ENCODE peak calls at places on chromosomes 1 and 21, in five cellular contexts. N is transverse colon; B is lower lobe of right lung; A is kidney; O is CD8-positive, alpha-beta T cell. P is an unnamed sample. For H3K36me3, the result is how much of the 10 kb centered on the place peaks cover.

GRCh38 chr1:17113973-17114372 is 5.3 kb downstream of the PADI2 start:
- DNase-seq in N (no peak), B (no peak), A (no peak), O (no peak), P (no peak)

GRCh38 chr1:169236143-169236542 is 129.7 kb downstream of the ATP1B1 start:
- DNase-seq in N (no peak), B (no peak), A (no peak), O (no peak), P (no peak)

GRCh38 chr1:47693115-47693514 is 255.3 kb downstream of the FOXD2 start:
- DNase-seq in N (no peak), B (no peak), A (no peak), O (no peak), P (peak)

GRCh38 chr1:79899914-79900313 is 893.4 kb upstream of the ADGRL4 start:
- DNase-seq in N (no peak), B (no peak), A (no peak), O (no peak), P (no peak)

GRCh38 chr1:153962088-153963029 is 978 bp downstream of the SLC39A1 start:
- DNase-seq in N (peak), B (peak), A (peak), O (no peak), P (no peak)

GRCh38 chr1:9892563-9893528 is 17.2 kb downstream of the CTNNBIP1 start:
- DNase-seq in N (peak), B (no peak), A (peak), O (no peak), P (no peak)

GRCh38 chr1:92903765-92904164 is 57.5 kb downstream of the DIPK1A start:
- DNase-seq in N (no peak), B (no peak), A (no peak), O (no peak), P (no peak)

GRCh38 chr1:179126338-179127060 is 44.6 kb downstream of the TOR3A start:
- DNase-seq in N (no peak), B (peak), A (no peak), O (no peak), P (no peak)

GRCh38 chr1:182809414-182809957 is 19.9 kb downstream of the NPL start:
- DNase-seq in N (no peak), B (no peak), A (no peak), O (no peak), P (no peak)

GRCh38 chr1:21821385-21822019 is 9.4 kb downstream of the LDLRAD2 start:
- DNase-seq in N (no peak), B (no peak), A (no peak), O (no peak), P (no peak)

GRCh38 chr1:236421022-236421421 is 26.9 kb downstream of the EDARADD start:
- DNase-seq in N (no peak), B (no peak), A (no peak), O (no peak), P (no peak)

GRCh38 chr1:221606216-221606615 is 135.7 kb downstream of the DUSP10 start:
- DNase-seq in N (no peak), B (no peak), A (no peak), O (no peak), P (no peak)

GRCh38 chr1:231643333-231644237 is 17.0 kb downstream of the DISC1 start:
- DNase-seq in N (no peak), B (no peak), A (no peak), O (no peak), P (no peak)

GRCh38 chr1:111619635-111620411 is at the start of gene RAP1A:
- DNase-seq in N (peak), B (peak), A (peak), O (peak), P (peak)

GRCh38 chr1:7554343-7555270 is 216.5 kb upstream of the VAMP3 start:
- DNase-seq in N (no peak), B (no peak), A (peak), O (no peak), P (peak)

GRCh38 chr1:200035956-200036615 is 8.6 kb downstream of the NR5A2 start:
- DNase-seq in N (no peak), B (no peak), A (no peak), O (no peak), P (no peak)

GRCh38 chr1:222288056-222288455 is 259.8 kb downstream of the HHIPL2 start:
- DNase-seq in N (no peak), B (no peak), A (no peak), O (no peak), P (no peak)

GRCh38 chr1:8379513-8380186 is 61.7 kb downstream of the SLC45A1 start:
- DNase-seq in N (no peak), B (no peak), A (no peak), O (no peak), P (no peak)

GRCh38 chr1:3174487-3175247 is 105.7 kb downstream of the PRDM16 start:
- DNase-seq in N (peak), B (peak), A (peak), O (no peak), P (peak)

GRCh38 chr1:153880962-153881361 is 41.8 kb downstream of the GATAD2B start:
- DNase-seq in N (peak), B (peak), A (peak), O (peak), P (peak)

GRCh38 chr1:225697437-225697836 is 44.5 kb upstream of the ENAH start:
- DNase-seq in N (no peak), B (no peak), A (no peak), O (no peak), P (no peak)

GRCh38 chr1:112536561-112536960 is 27.8 kb downstream of the WNT2B start:
- DNase-seq in N (no peak), B (no peak), A (no peak), O (no peak), P (no peak)

GRCh38 chr1:179831852-179832699 is 45.5 kb downstream of the TOR1AIP2 start:
- DNase-seq in N (no peak), B (no peak), A (no peak), O (no peak), P (no peak)

GRCh38 chr1:53324321-53324720 is 3.5 kb downstream of the LRP8 start:
- DNase-seq in N (no peak), B (peak), A (peak), O (no peak), P (peak)

GRCh38 chr1:9881838-9882249 is 28.2 kb downstream of the CTNNBIP1 start:
- DNase-seq in N (no peak), B (no peak), A (no peak), O (no peak), P (no peak)

GRCh38 chr1:153699116-153699515 is 20.6 kb downstream of the NPR1 start:
- DNase-seq in N (no peak), B (no peak), A (no peak), O (no peak), P (no peak)

GRCh38 chr1:206646504-206646903 is 11.2 kb downstream of the DYRK3 start:
- DNase-seq in N (no peak), B (no peak), A (no peak), O (no peak), P (no peak)

GRCh38 chr1:220370041-220370700 is 97.9 kb upstream of the RAB3GAP2 start:
- DNase-seq in N (no peak), B (no peak), A (no peak), O (no peak), P (no peak)

GRCh38 chr1:218390625-218391024 is 45.5 kb downstream of the TGFB2 start:
- DNase-seq in N (no peak), B (no peak), A (no peak), O (no peak), P (no peak)

GRCh38 chr1:162145280-162145965 is 75.9 kb downstream of the NOS1AP start:
- DNase-seq in N (no peak), B (no peak), A (no peak), O (no peak), P (no peak)

GRCh38 chr1:184222561-184223157 is 164.2 kb upstream of the C1orf21 start:
- DNase-seq in N (peak), B (no peak), A (no peak), O (peak), P (no peak)

GRCh38 chr1:187689137-187689536 is 860.4 kb downstream of the PLA2G4A start:
- DNase-seq in N (no peak), B (no peak), A (no peak), O (no peak), P (no peak)

GRCh38 chr1:2258996-2259395 is 30.9 kb downstream of the SKI start:
- DNase-seq in N (no peak), B (no peak), A (peak), O (peak), P (no peak)

GRCh38 chr1:203537806-203538464 is 44.0 kb downstream of the OPTC start:
- DNase-seq in N (no peak), B (peak), A (no peak), O (peak), P (peak)

GRCh38 chr1:111275079-111275478 is 15.6 kb upstream of the CHIA start:
- DNase-seq in N (peak), B (no peak), A (no peak), O (no peak), P (no peak)

GRCh38 chr21:30336596-30336995 is 898 bp downstream of the KRTAP27-1 start:
- DNase-seq in N (no peak), B (no peak), A (no peak), O (no peak), P (no peak)

GRCh38 chr1:109910963-109911798 is 532 bp downstream of the CSF1 start:
- DNase-seq in N (no peak), B (no peak), A (no peak), O (no peak), P (no peak)

GRCh38 chr1:8294170-8294697 is 23.7 kb upstream of the SLC45A1 start:
- DNase-seq in N (no peak), B (no peak), A (no peak), O (no peak), P (no peak)

GRCh38 chr1:178279287-178279686 is 185.4 kb downstream of the RASAL2 start:
- DNase-seq in N (no peak), B (no peak), A (no peak), O (no peak), P (no peak)

GRCh38 chr1:244858357-244858756 is 6.0 kb downstream of the HNRNPU start:
- DNase-seq in N (no peak), B (no peak), A (no peak), O (no peak), P (no peak)

GRCh38 chr1:244860078-244860477 is 4.3 kb downstream of the HNRNPU start:
- DNase-seq in N (no peak), B (no peak), A (no peak), O (no peak), P (no peak)

GRCh38 chr1:244860914-244861610 is 3.3 kb downstream of the HNRNPU start:
- DNase-seq in N (no peak), B (no peak), A (no peak), O (no peak), P (no peak)

GRCh38 chr1:244854865-244855578 is 9.3 kb downstream of the HNRNPU start:
- DNase-seq in N (no peak), B (no peak), A (no peak), O (no peak), P (no peak)

DNA sequence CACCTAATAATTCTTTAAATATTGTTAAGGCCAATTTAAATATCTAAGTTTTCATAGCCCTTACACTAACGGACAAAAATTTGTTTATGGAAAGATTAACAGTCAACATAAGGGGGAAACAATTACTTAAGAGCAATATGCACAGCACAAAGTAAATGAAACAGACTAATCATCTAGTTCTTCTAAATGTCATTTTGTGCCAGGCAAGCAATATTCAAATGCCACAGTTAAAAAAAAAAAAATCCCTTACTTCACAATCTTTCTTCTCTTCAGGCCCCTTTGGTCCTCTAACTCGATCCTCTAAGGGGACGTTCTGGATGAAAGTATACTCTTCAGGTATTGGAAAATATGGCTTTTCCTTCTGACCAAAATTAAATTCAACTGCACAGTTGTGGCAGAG is 6.6 kb downstream of the HNRNPU start:
- DNase-seq in N (no peak), B (no peak), A (no peak), O (no peak), P (no peak)
- H3K27ac ChIP-seq in N (no peak), B (no peak), A (no peak), O (no peak), P (no peak)

GRCh38 chr1:42228938-42229337 is 64.4 kb upstream of the GUCA2A start:
- DNase-seq in N (no peak), B (no peak), A (no peak), O (no peak), P (no peak)
- H3K36me3 ChIP-seq in N (under half), B (under half), A (under half), O (under half), P (under half)

GRCh38 chr1:94582578-94582977 is 41.0 kb upstream of the F3 start:
- DNase-seq in N (no peak), B (no peak), A (no peak), O (no peak), P (no peak)

GRCh38 chr1:94578856-94579255 is 37.3 kb upstream of the F3 start:
- DNase-seq in N (no peak), B (no peak), A (no peak), O (no peak), P (no peak)

GRCh38 chr1:94580367-94581115 is 39.0 kb upstream of the F3 start:
- DNase-seq in N (no peak), B (no peak), A (no peak), O (no peak), P (no peak)

DNA sequence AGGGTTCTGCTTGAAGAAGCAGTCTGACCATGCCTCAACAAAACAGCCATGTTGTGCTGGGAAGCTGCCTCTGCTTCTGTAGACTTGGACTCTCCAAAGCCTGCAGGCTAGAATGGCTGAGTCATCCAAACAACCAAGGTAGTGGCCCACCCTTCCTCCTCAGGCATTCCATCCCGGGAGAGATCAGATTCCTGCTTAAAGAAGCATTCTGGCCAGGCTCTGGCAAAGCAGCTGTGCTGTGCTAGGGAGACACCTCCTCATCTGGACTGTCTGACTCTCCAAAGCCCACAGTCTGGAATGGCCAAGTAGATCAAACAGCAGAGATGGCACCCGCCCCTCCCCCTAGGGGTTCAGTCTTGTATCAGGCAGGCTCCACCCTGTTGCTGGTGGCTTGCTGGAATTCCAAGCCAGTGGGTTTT is 38.3 kb upstream of the F3 start:
- DNase-seq in N (no peak), B (no peak), A (no peak), O (no peak), P (no peak)
- H3K27ac ChIP-seq in N (no peak), B (peak), A (no peak), O (no peak), P (no peak)

DNA sequence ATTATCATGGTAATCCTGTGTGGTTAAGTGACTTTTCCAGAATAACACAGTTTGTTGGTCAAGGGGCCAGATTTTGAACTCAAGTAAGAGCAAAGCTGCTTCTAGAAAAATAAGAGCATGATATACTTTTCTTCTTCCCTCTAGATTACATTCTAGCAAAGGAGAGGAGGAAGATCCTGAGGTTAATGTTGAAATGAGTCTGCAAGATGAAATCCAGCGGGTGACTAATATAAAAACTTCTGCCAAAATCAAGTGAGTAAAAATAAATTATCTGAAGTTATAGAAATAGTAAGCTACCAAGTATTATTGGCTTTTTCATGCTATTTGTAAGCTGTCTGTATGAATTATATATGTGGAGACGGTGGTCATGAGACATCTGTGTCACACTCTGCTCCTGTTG is 12.8 kb downstream of the WDR3 start:
- DNase-seq in N (no peak), B (no peak), A (no peak), O (no peak), P (no peak)
- H3K36me3 ChIP-seq in N (half or more), B (half or more), A (under half), O (half or more), P (half or more)

GRCh38 chr1:24728982-24729381 is 16.3 kb upstream of the CLIC4 start:
- DNase-seq in N (no peak), B (peak), A (no peak), O (no peak), P (no peak)

GRCh38 chr1:24724345-24725208 is 20.7 kb upstream of the CLIC4 start:
- DNase-seq in N (no peak), B (no peak), A (no peak), O (no peak), P (no peak)

GRCh38 chr1:24727490-24728214 is 17.6 kb upstream of the CLIC4 start:
- DNase-seq in N (peak), B (peak), A (peak), O (no peak), P (peak)

GRCh38 chr1:24725209-24725651 is 20.0 kb upstream of the CLIC4 start:
- DNase-seq in N (no peak), B (no peak), A (no peak), O (no peak), P (no peak)

DNA sequence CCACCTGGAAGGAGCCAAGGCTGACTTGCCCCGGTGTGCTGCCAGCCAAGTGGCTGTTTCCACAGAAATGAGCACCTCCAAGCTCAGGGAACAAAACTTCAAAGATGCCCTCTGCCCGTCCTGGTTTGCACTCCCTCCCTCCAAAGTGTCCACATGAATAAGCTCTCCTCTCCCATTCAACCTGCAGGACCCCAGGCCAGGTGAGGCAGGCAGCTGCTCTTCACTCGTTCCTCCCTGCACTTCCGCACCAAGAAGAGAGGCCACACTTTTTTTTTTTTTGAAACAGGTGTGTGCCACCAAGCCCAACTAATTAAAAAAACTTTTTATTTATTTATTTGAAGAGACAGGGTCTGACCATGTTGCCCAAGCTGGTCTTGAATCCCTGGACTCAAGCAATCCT is 18.5 kb upstream of the CLIC4 start:
- DNase-seq in N (no peak), B (no peak), A (no peak), O (no peak), P (no peak)
- H3K27ac ChIP-seq in N (peak), B (peak), A (no peak), O (no peak), P (peak)

DNA sequence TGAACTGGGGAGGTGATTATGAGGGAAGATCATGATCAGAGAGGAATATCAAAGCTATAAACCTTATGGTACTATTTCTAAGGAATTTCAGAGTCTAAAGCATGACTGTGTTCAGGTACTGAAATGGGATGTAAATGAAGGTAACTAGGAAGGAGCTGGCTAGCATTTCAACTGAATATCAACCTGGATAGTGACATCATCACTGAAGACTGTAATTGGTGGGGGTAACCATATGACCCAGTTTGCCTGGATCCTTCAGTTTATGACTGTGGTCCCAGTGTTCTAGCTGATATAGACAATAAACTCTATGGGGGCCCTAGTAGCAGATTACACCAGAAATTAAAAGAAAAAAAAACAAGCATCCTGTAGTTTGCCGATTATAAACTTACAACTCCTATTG is 120.8 kb downstream of the APP start:
- DNase-seq in N (no peak), B (no peak), A (no peak), O (no peak), P (no peak)
- H3K36me3 ChIP-seq in N (under half), B (under half), A (under half), O (under half), P (under half)

GRCh38 chr1:56285554-56286402 is 293.6 kb downstream of the PLPP3 start:
- DNase-seq in N (no peak), B (no peak), A (no peak), O (no peak), P (no peak)
- H3K27ac ChIP-seq in N (no peak), B (no peak), A (no peak), O (no peak), P (no peak)

DNA sequence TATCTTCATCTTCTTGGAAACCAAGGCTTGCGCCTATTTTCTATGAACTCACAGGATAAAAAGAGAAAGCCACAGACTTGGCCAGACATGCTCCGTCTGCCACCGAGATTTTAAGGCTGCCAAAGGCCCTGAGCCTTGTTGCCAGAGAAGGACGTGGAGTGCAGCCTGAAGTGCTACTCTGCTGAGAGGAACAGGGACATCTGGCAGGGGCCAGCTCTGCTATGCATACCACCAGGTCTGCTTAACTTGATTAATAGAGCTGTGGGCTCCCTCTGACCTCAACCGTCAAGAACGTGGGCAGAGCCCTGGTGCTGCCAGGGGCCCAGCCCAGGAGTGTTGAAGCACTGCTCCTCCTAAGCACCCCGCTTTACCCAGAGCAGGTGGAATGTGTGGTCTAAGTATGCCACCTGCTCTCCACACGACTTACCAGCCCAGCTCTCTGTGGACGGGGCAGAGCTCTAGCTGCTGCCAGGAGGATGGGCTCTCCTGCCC is 10.5 kb downstream of the HCRTR1 start:
- DNase-seq in N (no peak), B (peak), A (no peak), O (no peak), P (peak)
- H3K36me3 ChIP-seq in N (under half), B (half or more), A (under half), O (half or more), P (under half)